ENCODE peak calls at places on chromosomes 11 and 22, in four cellular contexts. C is left colon; V is H9; Y is stimulated activated CD4-positive, alpha-beta T cell treated with anti-CD3 and anti-CD28 coated beads, Interleukin-2, amount 100 ng/mL, for 48 hours. F is an unnamed sample.

GRCh38 chr11:68266936-68267880 is 4.6 kb downstream of the C11orf24 start:
- DNase-seq in V (peak; percentile 7), Y (no peak), C (no peak), F (no peak)

GRCh38 chr11:128550261-128550821 is 37.0 kb downstream of the ETS1 start:
- DNase-seq in C (no peak), Y (no peak), V (no peak), F (no peak)

GRCh38 chr11:2539761-2540520 is 95.1 kb downstream of the KCNQ1 start:
- DNase-seq in C (peak; percentile 17), V (no peak), Y (no peak), F (no peak)

GRCh38 chr11:134270250-134270714 is 5.9 kb upstream of the GLB1L3 start:
- DNase-seq in Y (no peak), V (peak; percentile 40), C (no peak), F (no peak)

GRCh38 chr11:6746086-6746618 is 25.6 kb downstream of the OR2AG2 start:
- DNase-seq in C (no peak), Y (no peak), V (no peak), F (no peak)

GRCh38 chr11:69171476-69171875 is 15.7 kb downstream of the SMIM38 start:
- DNase-seq in C (no peak), Y (no peak), V (no peak), F (no peak)

GRCh38 chr22:45521178-45521577 is 18.5 kb downstream of the FBLN1 start:
- DNase-seq in V (no peak), Y (no peak), C (no peak), F (no peak)

GRCh38 chr22:48591286-48592065 is 1236.2 kb downstream of the BRD1 start:
- DNase-seq in V (no peak), C (no peak), Y (no peak), F (no peak)

GRCh38 chr11:120759046-120759445 is 247.5 kb downstream of the GRIK4 start:
- DNase-seq in V (no peak), Y (no peak), C (no peak), F (no peak)

GRCh38 chr11:95566151-95566670 is 223.4 kb downstream of the FAM76B start:
- DNase-seq in V (no peak), C (no peak), Y (no peak), F (no peak)

GRCh38 chr11:3220521-3221407 is 2.2 kb upstream of the MRGPRG start:
- DNase-seq in V (peak; percentile 26), Y (no peak), C (no peak), F (no peak)

GRCh38 chr11:27088353-27088752 is 47.7 kb downstream of the BBOX1 start:
- DNase-seq in C (no peak), Y (no peak), V (no peak), F (peak; percentile 80)

GRCh38 chr11:85682330-85683305 is 3.4 kb downstream of the CCDC89 start:
- DNase-seq in V (no peak), C (peak; percentile 51), Y (peak; percentile 63), F (no peak)

GRCh38 chr11:86043765-86044534 is 24.9 kb downstream of the PICALM start:
- DNase-seq in Y (no peak), C (no peak), V (no peak), F (no peak)

GRCh38 chr11:117562111-117562510 is 234.5 kb downstream of the CEP164 start:
- DNase-seq in V (no peak), Y (no peak), C (no peak), F (no peak)

GRCh38 chr11:1946812-1947480 is at the start of gene MRPL23:
- DNase-seq in Y (no peak), V (no peak), C (no peak), F (no peak)

GRCh38 chr11:109320595-109320994 is 101.4 kb upstream of the C11orf87 start:
- DNase-seq in Y (no peak), V (no peak), C (no peak), F (peak; percentile 79)

F was measured in mammary epithelial cell.